ENCODE peak calls at places on chromosome 17, in eight cellular contexts. One of them, this sample, is unnamed. For H3K36me3, H3K4me1 and H3K27me3, the result is how much of the 10 kb centered on the place peaks cover.

GRCh38 chr17:80878876-80879722 is 112.5 kb upstream of the CHMP6 start:
- DNase-seq in upper lobe of left lung: no peak
- DNase-seq in pancreas: peak
- DNase-seq in endothelial cell of umbilical vein: no peak
- DNase-seq in H1: no peak
- DNase-seq in thyroid gland: no peak
- DNase-seq in esophagus muscularis mucosa: no peak
- DNase-seq in heart right ventricle: no peak
- DNase-seq in this sample: no peak

GRCh38 chr17:3557768-3558583 is at the start of gene TRPV3:
- DNase-seq in upper lobe of left lung: peak
- DNase-seq in pancreas: peak
- DNase-seq in endothelial cell of umbilical vein: no peak
- DNase-seq in H1: no peak
- DNase-seq in thyroid gland: no peak
- DNase-seq in esophagus muscularis mucosa: peak
- DNase-seq in heart right ventricle: no peak
- DNase-seq in this sample: no peak

GRCh38 chr17:8502100-8502499 is 66.4 kb downstream of the NDEL1 start:
- DNase-seq in upper lobe of left lung: no peak
- DNase-seq in pancreas: no peak
- DNase-seq in endothelial cell of umbilical vein: no peak
- DNase-seq in H1: no peak
- DNase-seq in thyroid gland: no peak
- DNase-seq in esophagus muscularis mucosa: no peak
- DNase-seq in heart right ventricle: no peak
- DNase-seq in this sample: no peak

GRCh38 chr17:8954339-8954738 is 11.2 kb downstream of the PIK3R5 start:
- DNase-seq in upper lobe of left lung: peak
- DNase-seq in pancreas: no peak
- DNase-seq in endothelial cell of umbilical vein: no peak
- DNase-seq in H1: peak
- DNase-seq in thyroid gland: peak
- DNase-seq in esophagus muscularis mucosa: peak
- DNase-seq in heart right ventricle: peak
- DNase-seq in this sample: no peak

GRCh38 chr17:64326420-64327054 is 63.5 kb upstream of the TEX2 start:
- DNase-seq in upper lobe of left lung: peak
- DNase-seq in pancreas: no peak
- DNase-seq in endothelial cell of umbilical vein: peak
- DNase-seq in H1: no peak
- DNase-seq in thyroid gland: peak
- DNase-seq in esophagus muscularis mucosa: no peak
- DNase-seq in heart right ventricle: peak
- DNase-seq in this sample: peak

GRCh38 chr17:40559016-40559853 is 6.0 kb downstream of the CCR7 start:
- DNase-seq in upper lobe of left lung: no peak
- DNase-seq in pancreas: peak
- DNase-seq in endothelial cell of umbilical vein: no peak
- DNase-seq in H1: no peak
- DNase-seq in thyroid gland: no peak
- DNase-seq in esophagus muscularis mucosa: peak
- DNase-seq in heart right ventricle: no peak
- DNase-seq in this sample: peak

GRCh38 chr17:68585643-68586042 is 15.5 kb downstream of the FAM20A start:
- DNase-seq in upper lobe of left lung: no peak
- DNase-seq in pancreas: no peak
- DNase-seq in endothelial cell of umbilical vein: no peak
- DNase-seq in H1: no peak
- DNase-seq in thyroid gland: no peak
- DNase-seq in esophagus muscularis mucosa: no peak
- DNase-seq in heart right ventricle: no peak
- DNase-seq in this sample: no peak

GRCh38 chr17:30323895-30324319 is 9.9 kb downstream of the TMIGD1 start:
- DNase-seq in upper lobe of left lung: no peak
- DNase-seq in pancreas: no peak
- DNase-seq in endothelial cell of umbilical vein: peak
- DNase-seq in H1: no peak
- DNase-seq in thyroid gland: peak
- DNase-seq in esophagus muscularis mucosa: no peak
- DNase-seq in heart right ventricle: no peak
- DNase-seq in this sample: no peak

GRCh38 chr17:20063665-20064648 is 54.8 kb downstream of the SPECC1 start:
- DNase-seq in upper lobe of left lung: no peak
- DNase-seq in pancreas: no peak
- DNase-seq in endothelial cell of umbilical vein: no peak
- DNase-seq in H1: no peak
- DNase-seq in thyroid gland: peak
- DNase-seq in esophagus muscularis mucosa: peak
- DNase-seq in heart right ventricle: peak
- DNase-seq in this sample: peak

GRCh38 chr17:7124923-7125322 is 10.3 kb upstream of the ASGR2 start:
- DNase-seq in upper lobe of left lung: no peak
- DNase-seq in pancreas: no peak
- DNase-seq in endothelial cell of umbilical vein: no peak
- DNase-seq in H1: no peak
- DNase-seq in thyroid gland: no peak
- DNase-seq in esophagus muscularis mucosa: no peak
- DNase-seq in heart right ventricle: no peak
- DNase-seq in this sample: no peak

GRCh38 chr17:2892305-2892971 is 96.2 kb downstream of the RAP1GAP2 start:
- DNase-seq in upper lobe of left lung: no peak
- DNase-seq in pancreas: no peak
- DNase-seq in endothelial cell of umbilical vein: peak
- DNase-seq in H1: no peak
- DNase-seq in thyroid gland: no peak
- DNase-seq in esophagus muscularis mucosa: no peak
- DNase-seq in heart right ventricle: no peak
- DNase-seq in this sample: no peak

GRCh38 chr17:40038882-40039513 is 15.2 kb downstream of the MED24 start:
- DNase-seq in upper lobe of left lung: no peak
- DNase-seq in pancreas: no peak
- DNase-seq in endothelial cell of umbilical vein: peak
- DNase-seq in H1: no peak
- DNase-seq in thyroid gland: peak
- DNase-seq in esophagus muscularis mucosa: peak
- DNase-seq in heart right ventricle: peak
- DNase-seq in this sample: peak

GRCh38 chr17:47652570-47652969 is 2.9 kb downstream of the KPNB1 start:
- DNase-seq in upper lobe of left lung: no peak
- DNase-seq in pancreas: no peak
- DNase-seq in endothelial cell of umbilical vein: peak
- DNase-seq in H1: no peak
- DNase-seq in thyroid gland: no peak
- DNase-seq in esophagus muscularis mucosa: no peak
- DNase-seq in heart right ventricle: no peak
- DNase-seq in this sample: no peak
- H3K36me3 ChIP-seq in upper lobe of left lung: under half
- H3K36me3 ChIP-seq in pancreas: under half
- H3K36me3 ChIP-seq in endothelial cell of umbilical vein: under half
- H3K36me3 ChIP-seq in H1: under half
- H3K36me3 ChIP-seq in thyroid gland: under half
- H3K36me3 ChIP-seq in esophagus muscularis mucosa: half or more
- H3K36me3 ChIP-seq in heart right ventricle: under half
- H3K36me3 ChIP-seq in this sample: under half

GRCh38 chr17:31536451-31536850 is 145.0 kb downstream of the RAB11FIP4 start:
- DNase-seq in upper lobe of left lung: no peak
- DNase-seq in pancreas: no peak
- DNase-seq in endothelial cell of umbilical vein: no peak
- DNase-seq in H1: no peak
- DNase-seq in thyroid gland: no peak
- DNase-seq in esophagus muscularis mucosa: no peak
- DNase-seq in heart right ventricle: no peak
- DNase-seq in this sample: no peak

GRCh38 chr17:31532526-31532925 is 141.1 kb downstream of the RAB11FIP4 start:
- DNase-seq in upper lobe of left lung: no peak
- DNase-seq in pancreas: no peak
- DNase-seq in endothelial cell of umbilical vein: no peak
- DNase-seq in H1: no peak
- DNase-seq in thyroid gland: no peak
- DNase-seq in esophagus muscularis mucosa: no peak
- DNase-seq in heart right ventricle: no peak
- DNase-seq in this sample: no peak

GRCh38 chr17:31533546-31534155 is 142.2 kb downstream of the RAB11FIP4 start:
- DNase-seq in upper lobe of left lung: peak
- DNase-seq in pancreas: no peak
- DNase-seq in endothelial cell of umbilical vein: peak
- DNase-seq in H1: no peak
- DNase-seq in thyroid gland: peak
- DNase-seq in esophagus muscularis mucosa: no peak
- DNase-seq in heart right ventricle: no peak
- DNase-seq in this sample: no peak

GRCh38 chr17:31535581-31535981 is 144.1 kb downstream of the RAB11FIP4 start:
- DNase-seq in upper lobe of left lung: no peak
- DNase-seq in pancreas: no peak
- DNase-seq in endothelial cell of umbilical vein: no peak
- DNase-seq in H1: no peak
- DNase-seq in thyroid gland: no peak
- DNase-seq in esophagus muscularis mucosa: no peak
- DNase-seq in heart right ventricle: no peak
- DNase-seq in this sample: no peak

DNA sequence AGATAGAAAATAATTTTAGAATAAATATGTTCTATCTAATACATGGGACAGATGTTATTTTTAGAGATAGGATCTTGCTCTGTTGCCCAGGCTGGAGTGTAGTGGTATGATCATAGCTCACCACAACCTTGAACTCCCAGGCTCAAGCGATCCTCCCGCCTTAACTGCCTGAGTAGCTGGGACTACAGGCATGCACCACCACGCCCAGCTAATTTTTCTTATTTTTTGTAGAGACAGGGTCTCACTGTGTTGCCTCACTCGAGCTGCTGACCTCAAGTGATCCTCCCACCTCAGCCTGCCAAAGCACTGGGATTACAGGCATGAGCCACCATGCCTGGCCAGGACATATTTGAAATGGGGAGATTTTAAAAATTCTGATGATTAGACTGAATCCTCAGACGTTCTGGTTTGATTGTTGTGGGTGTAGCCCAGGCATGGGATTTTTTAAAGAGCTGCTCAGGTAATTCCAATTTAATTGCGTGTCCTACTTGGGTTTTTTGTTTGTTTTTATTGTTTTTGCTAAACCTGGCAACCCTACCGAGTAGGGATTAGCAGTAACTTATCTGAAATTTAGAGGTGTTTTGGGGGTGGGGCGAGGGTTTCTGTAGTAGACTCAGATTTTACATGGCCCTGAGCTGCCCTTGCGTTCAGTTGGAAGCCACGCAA is 142.9 kb downstream of the RAB11FIP4 start:
- DNase-seq in upper lobe of left lung: no peak
- DNase-seq in pancreas: no peak
- DNase-seq in endothelial cell of umbilical vein: no peak
- DNase-seq in H1: no peak
- DNase-seq in thyroid gland: no peak
- DNase-seq in esophagus muscularis mucosa: no peak
- DNase-seq in heart right ventricle: no peak
- DNase-seq in this sample: no peak
- H3K4me1 ChIP-seq in upper lobe of left lung: under half
- H3K4me1 ChIP-seq in pancreas: under half
- H3K4me1 ChIP-seq in endothelial cell of umbilical vein: under half
- H3K4me1 ChIP-seq in H1: under half
- H3K4me1 ChIP-seq in thyroid gland: under half
- H3K4me1 ChIP-seq in esophagus muscularis mucosa: under half
- H3K4me1 ChIP-seq in heart right ventricle: under half
- H3K4me1 ChIP-seq in this sample: under half

GRCh38 chr17:46818929-46819859 is 702 bp upstream of the WNT3 start:
- DNase-seq in upper lobe of left lung: peak
- DNase-seq in pancreas: peak
- DNase-seq in endothelial cell of umbilical vein: no peak
- DNase-seq in H1: no peak
- DNase-seq in thyroid gland: no peak
- DNase-seq in esophagus muscularis mucosa: no peak
- DNase-seq in heart right ventricle: no peak
- DNase-seq in this sample: no peak

GRCh38 chr17:46819906-46820351 is 1.4 kb upstream of the WNT3 start:
- DNase-seq in upper lobe of left lung: no peak
- DNase-seq in pancreas: no peak
- DNase-seq in endothelial cell of umbilical vein: no peak
- DNase-seq in H1: no peak
- DNase-seq in thyroid gland: no peak
- DNase-seq in esophagus muscularis mucosa: no peak
- DNase-seq in heart right ventricle: no peak
- DNase-seq in this sample: no peak

GRCh38 chr17:46821482-46822387 is 3.2 kb upstream of the WNT3 start:
- DNase-seq in upper lobe of left lung: no peak
- DNase-seq in pancreas: no peak
- DNase-seq in endothelial cell of umbilical vein: no peak
- DNase-seq in H1: no peak
- DNase-seq in thyroid gland: no peak
- DNase-seq in esophagus muscularis mucosa: no peak
- DNase-seq in heart right ventricle: no peak
- DNase-seq in this sample: no peak

GRCh38 chr17:46822388-46822921 is 4.0 kb upstream of the WNT3 start:
- DNase-seq in upper lobe of left lung: peak
- DNase-seq in pancreas: peak
- DNase-seq in endothelial cell of umbilical vein: no peak
- DNase-seq in H1: no peak
- DNase-seq in thyroid gland: no peak
- DNase-seq in esophagus muscularis mucosa: no peak
- DNase-seq in heart right ventricle: no peak
- DNase-seq in this sample: no peak

DNA sequence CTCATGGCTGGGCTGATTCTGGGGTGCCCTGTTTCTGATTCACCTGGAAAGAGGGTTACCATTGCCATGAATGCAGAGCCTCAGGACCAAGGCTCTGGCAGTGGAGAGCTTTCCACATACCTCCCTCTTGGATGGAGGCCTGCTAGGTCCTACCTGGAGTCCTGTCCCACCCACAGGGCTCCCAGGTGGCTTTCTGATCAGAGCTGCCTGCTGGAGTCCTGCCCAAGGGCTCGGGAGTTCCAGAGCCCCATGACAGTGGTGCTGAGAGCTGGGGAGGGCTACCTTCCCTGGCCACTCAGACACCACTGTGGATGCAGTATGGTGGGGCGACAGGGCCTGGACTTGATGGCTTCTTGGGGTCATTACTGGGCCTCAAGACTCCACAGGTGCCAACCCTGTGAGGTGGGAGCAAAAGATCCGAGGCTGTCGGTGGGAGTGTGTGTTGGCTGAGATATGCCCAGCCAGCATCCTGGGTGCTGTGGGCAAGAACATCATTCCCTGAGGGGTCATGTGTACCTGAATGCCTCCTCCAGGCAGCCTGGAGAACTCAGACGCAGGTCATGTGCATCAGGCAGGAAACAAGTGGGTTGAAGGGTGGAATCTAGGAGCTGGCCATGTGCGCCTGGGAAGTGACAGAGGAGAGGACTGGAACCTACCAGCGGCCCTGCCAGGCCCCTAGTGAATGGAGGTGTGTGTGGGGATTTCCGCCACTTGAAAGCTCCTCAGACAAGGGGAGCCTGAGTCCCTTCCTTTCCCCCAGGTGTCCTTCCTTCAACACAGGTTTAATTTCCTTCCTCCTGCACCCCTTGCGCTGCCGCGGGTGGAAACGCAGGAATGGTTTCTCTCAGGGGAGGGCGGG is 2.3 kb upstream of the WNT3 start:
- DNase-seq in upper lobe of left lung: no peak
- DNase-seq in pancreas: no peak
- DNase-seq in endothelial cell of umbilical vein: no peak
- DNase-seq in H1: no peak
- DNase-seq in thyroid gland: no peak
- DNase-seq in esophagus muscularis mucosa: no peak
- DNase-seq in heart right ventricle: no peak
- DNase-seq in this sample: no peak
- H3K27me3 ChIP-seq in upper lobe of left lung: half or more
- H3K27me3 ChIP-seq in pancreas: under half
- H3K27me3 ChIP-seq in endothelial cell of umbilical vein: half or more
- H3K27me3 ChIP-seq in H1: half or more
- H3K27me3 ChIP-seq in thyroid gland: under half
- H3K27me3 ChIP-seq in esophagus muscularis mucosa: half or more
- H3K27me3 ChIP-seq in heart right ventricle: half or more
- H3K27me3 ChIP-seq in this sample: half or more

GRCh38 chr17:55969577-55969976 is 183.7 kb upstream of the ANKFN1 start:
- DNase-seq in upper lobe of left lung: no peak
- DNase-seq in pancreas: no peak
- DNase-seq in endothelial cell of umbilical vein: no peak
- DNase-seq in H1: no peak
- DNase-seq in thyroid gland: no peak
- DNase-seq in esophagus muscularis mucosa: no peak
- DNase-seq in heart right ventricle: no peak
- DNase-seq in this sample: no peak
- H3K36me3 ChIP-seq in upper lobe of left lung: under half
- H3K36me3 ChIP-seq in pancreas: under half
- H3K36me3 ChIP-seq in endothelial cell of umbilical vein: under half
- H3K36me3 ChIP-seq in H1: under half
- H3K36me3 ChIP-seq in thyroid gland: under half
- H3K36me3 ChIP-seq in esophagus muscularis mucosa: under half
- H3K36me3 ChIP-seq in heart right ventricle: under half
- H3K36me3 ChIP-seq in this sample: under half